ENCODE peak calls at places on chromosomes 12 and 14, in six cellular contexts. P is Peyer's patch; B is neural progenitor cell; V is Caco-2; R is CD8-positive, alpha-beta T cell; X is esophagus squamous epithelium. Q is an unnamed sample.
A peak's percentile ranks its signal among the peaks of the same experiment; 100 is the strongest.

GRCh38 chr12:56189918-56190694 is 823 bp upstream of the SMARCC2 start:
- DNase-seq in X (peak; percentile 26), P (peak; percentile 87), V (peak; percentile 96), B (peak; percentile 88), R (peak; percentile 56), Q (peak; percentile 83)

GRCh38 chr12:47186246-47186645 is 106.5 kb upstream of the AMIGO2 start:
- DNase-seq in B (no peak), V (no peak), X (no peak), R (no peak), P (no peak), Q (no peak)

GRCh38 chr14:33954016-33954598 is 3.2 kb upstream of the EGLN3 start:
- DNase-seq in X (no peak), B (no peak), V (no peak), P (no peak), R (no peak), Q (no peak)

GRCh38 chr12:96189781-96190180 is 4.4 kb upstream of the ELK3 start:
- DNase-seq in P (no peak), X (no peak), V (no peak), B (no peak), R (no peak), Q (no peak)

GRCh38 chr12:50101663-50102062 is 2.1 kb upstream of the GPD1 start:
- DNase-seq in X (no peak), B (peak; percentile 72), P (no peak), R (no peak), V (peak; percentile 57), Q (no peak)

GRCh38 chr12:4779749-4780148 is 59.5 kb downstream of the GALNT8 start:
- DNase-seq in P (no peak), X (no peak), R (no peak), B (peak; percentile 23), V (no peak), Q (no peak)

GRCh38 chr14:74538411-74539391 is 45.1 kb downstream of the ISCA2 start:
- DNase-seq in P (peak; percentile 10), B (no peak), V (no peak), R (no peak), X (no peak), Q (no peak)

GRCh38 chr14:73786942-73787759 is 64.5 kb upstream of the PTGR2 start:
- DNase-seq in P (peak; percentile 85), R (peak; percentile 45), X (no peak), V (peak; percentile 74), B (peak; percentile 83), Q (peak; percentile 82)

GRCh38 chr12:51980051-51980808 is 26.5 kb upstream of the TAMALIN start:
- DNase-seq in V (peak; percentile 82), X (no peak), R (peak; percentile 54), P (peak; percentile 72), B (peak; percentile 72), Q (peak; percentile 83)

GRCh38 chr12:114685869-114686268 is 1.9 kb upstream of the TBX3 start:
- DNase-seq in B (peak; percentile 70), V (no peak), R (no peak), X (no peak), P (no peak), Q (no peak)

GRCh38 chr12:109111775-109112491 is 4.5 kb upstream of the ACACB start:
- DNase-seq in X (no peak), R (peak; percentile 17), B (peak; percentile 63), V (peak; percentile 64), P (peak; percentile 78), Q (peak; percentile 68)

GRCh38 chr12:22687677-22688076 is 62.7 kb downstream of the ETNK1 start:
- DNase-seq in B (no peak), X (no peak), P (no peak), R (no peak), V (no peak), Q (no peak)

GRCh38 chr12:5660271-5660670 is 228.4 kb downstream of the NTF3 start:
- DNase-seq in V (no peak), P (no peak), R (no peak), B (no peak), X (no peak), Q (no peak)

GRCh38 chr14:83873626-83874025 is 1656.3 kb upstream of the FLRT2 start:
- DNase-seq in B (no peak), R (no peak), V (no peak), X (no peak), P (no peak), Q (no peak)

GRCh38 chr12:124752437-124753229 is 111.0 kb downstream of the SCARB1 start:
- DNase-seq in X (no peak), V (no peak), B (no peak), R (no peak), P (no peak), Q (no peak)

GRCh38 chr14:51092965-51093364 is 1.9 kb downstream of the TRIM9 start:
- DNase-seq in X (no peak), P (no peak), V (no peak), R (no peak), B (no peak), Q (no peak)

GRCh38 chr14:68584786-68585185 is 208.1 kb downstream of the ZFP36L1 start:
- DNase-seq in P (no peak), R (no peak), X (no peak), B (no peak), V (no peak), Q (no peak)

GRCh38 chr14:94132285-94132887 is 3.0 kb upstream of the IFI27L2 start:
- DNase-seq in R (peak; percentile 48), B (peak; percentile 80), V (peak; percentile 74), X (no peak), P (no peak), Q (no peak)

GRCh38 chr12:49827351-49828099 is 688 bp downstream of the NCKAP5L start:
- DNase-seq in B (peak; percentile 89), V (peak; percentile 83), R (peak; percentile 16), P (no peak), X (no peak), Q (peak; percentile 76)

GRCh38 chr14:79961197-79961596 is 250.1 kb downstream of the DIO2 start:
- DNase-seq in R (no peak), V (no peak), X (no peak), P (no peak), B (no peak), Q (no peak)

GRCh38 chr14:35458442-35458841 is 53.9 kb upstream of the NFKBIA start:
- DNase-seq in B (no peak), R (no peak), X (no peak), P (no peak), V (no peak), Q (no peak)

GRCh38 chr12:91819132-91819447 is 326.6 kb downstream of the BTG1 start:
- DNase-seq in V (no peak), X (no peak), R (no peak), B (no peak), P (no peak), Q (no peak)

GRCh38 chr12:122830517-122831214 is 4.6 kb upstream of the HIP1R start:
- DNase-seq in R (no peak), P (no peak), X (no peak), B (no peak), V (no peak), Q (no peak)

DNA sequence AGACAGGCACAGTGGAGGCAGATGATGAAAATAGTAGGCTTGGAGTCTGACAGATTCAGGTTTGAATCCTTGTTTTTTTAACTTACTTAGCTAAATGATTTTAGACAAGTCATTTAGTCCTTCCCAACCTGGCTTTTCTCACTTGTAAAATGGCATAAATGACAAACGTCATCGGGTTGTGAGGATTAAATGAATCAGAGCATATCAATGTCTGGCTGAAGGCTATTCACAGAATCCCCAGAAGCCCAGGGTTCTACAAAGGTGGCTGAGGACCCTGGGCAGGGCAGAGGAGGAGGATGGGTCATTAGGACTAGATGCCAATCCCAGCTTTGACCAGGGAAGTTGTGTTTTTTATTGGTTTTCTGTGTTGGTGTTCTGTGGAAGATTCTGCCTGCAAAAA is 7.6 kb upstream of the PTPRB start:
- DNase-seq in R (no peak), B (no peak), X (no peak), V (no peak), P (no peak), Q (no peak)
- H3K4me1 ChIP-seq in R (no peaks in the 10 kb centered on the region), B (peaks cover 9% of the 10 kb centered on the region), X (no peaks in the 10 kb centered on the region), V (peaks cover 11% of the 10 kb centered on the region), P (no peaks in the 10 kb centered on the region), Q (peaks cover 18% of the 10 kb centered on the region)

GRCh38 chr12:26831959-26832816 is 806 bp downstream of the ITPR2 start:
- DNase-seq in B (peak; percentile 66), P (peak; percentile 78), V (peak; percentile 74), X (no peak), R (peak; percentile 53), Q (peak; percentile 76)
- TF ChIP-seq CTCF in B (no peak), P (no peak), V (no peak), X (no peak), R (no peak), Q (no peak)

GRCh38 chr12:20510811-20511210 is 142.5 kb downstream of the PDE3A start:
- DNase-seq in X (no peak), P (no peak), V (no peak), R (no peak), B (no peak), Q (no peak)
- H3K4me1 ChIP-seq in X (no peaks in the 10 kb centered on the region), P (no peaks in the 10 kb centered on the region), V (no peaks in the 10 kb centered on the region), R (no peaks in the 10 kb centered on the region), B (no peaks in the 10 kb centered on the region), Q (no peaks in the 10 kb centered on the region)

DNA sequence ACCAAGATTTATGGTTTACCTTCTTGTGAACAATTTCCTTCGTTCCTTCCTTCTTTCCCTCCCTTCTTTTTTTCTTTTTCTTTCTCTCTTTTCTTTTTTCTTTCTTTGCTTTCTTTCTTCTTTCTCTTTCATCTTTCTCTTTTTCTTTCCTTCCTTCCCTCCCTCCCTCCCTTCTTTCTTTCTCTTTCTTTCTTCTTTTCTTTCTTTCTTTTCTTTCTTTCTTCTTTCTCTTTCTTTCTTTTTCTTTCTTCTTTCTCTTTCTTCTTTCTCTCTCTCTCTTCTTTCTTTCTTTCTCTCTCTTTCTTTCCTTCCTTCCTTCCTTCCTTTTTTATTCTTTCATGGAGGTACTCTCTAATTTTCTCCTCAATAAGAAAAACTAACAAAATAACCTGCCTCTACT is 462.1 kb upstream of the ATP2B1 start:
- DNase-seq in X (no peak), R (no peak), P (no peak), B (no peak), V (no peak), Q (no peak)
- TF ChIP-seq CTCF in X (no peak), R (peak; percentile 23), P (no peak), B (no peak), V (no peak), Q (no peak)

DNA sequence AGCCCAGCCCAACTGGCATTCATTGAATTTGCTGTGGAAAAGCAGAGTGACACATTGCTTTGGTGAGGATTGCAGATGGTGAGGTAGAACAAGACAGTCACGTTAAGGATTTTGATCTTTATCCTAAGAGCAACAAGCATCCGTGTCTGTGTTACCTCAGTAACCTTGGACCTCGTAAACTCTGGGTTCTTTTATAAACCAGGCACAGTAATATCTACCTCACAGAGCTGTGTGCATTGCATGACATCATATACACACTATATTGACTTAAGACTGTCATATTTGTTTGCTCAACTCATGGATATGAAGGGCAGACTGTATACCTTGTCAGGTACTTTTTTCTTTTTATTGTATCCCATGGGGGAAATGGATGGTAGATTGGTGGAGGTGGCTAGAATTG is 156.2 kb downstream of the ETV6 start:
- DNase-seq in B (no peak), P (no peak), X (no peak), V (no peak), R (no peak), Q (no peak)
- H3K4me1 ChIP-seq in B (peaks cover 4% of the 10 kb centered on the region), P (no peaks in the 10 kb centered on the region), X (peaks cover 5% of the 10 kb centered on the region), V (peaks cover 11% of the 10 kb centered on the region), R (no peaks in the 10 kb centered on the region), Q (peaks cover 2% of the 10 kb centered on the region)

DNA sequence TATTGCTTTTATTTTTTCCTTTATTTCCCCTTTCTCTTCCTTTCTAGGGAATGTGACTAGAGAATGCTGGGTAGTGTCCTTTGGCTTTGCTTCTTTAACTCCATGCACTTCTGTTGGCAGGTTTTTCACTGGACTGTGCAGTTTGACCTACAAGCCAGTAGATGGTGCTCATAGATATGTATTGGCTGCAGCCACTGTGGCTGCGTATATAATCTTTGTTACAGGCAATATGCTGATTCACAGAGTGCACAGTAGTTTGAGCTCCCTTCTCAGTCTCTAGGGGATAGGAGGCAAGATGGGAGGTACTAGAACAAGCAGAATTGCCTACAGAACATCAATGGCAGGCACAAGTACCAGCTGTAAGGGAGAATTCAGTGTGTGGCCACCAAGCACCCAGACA is 503.5 kb downstream of the LRFN5 start:
- DNase-seq in B (peak; percentile 55), V (peak; percentile 10), X (no peak), R (no peak), P (no peak), Q (no peak)
- TF ChIP-seq CTCF in B (peak; percentile 64), V (no peak), X (no peak), R (no peak), P (no peak), Q (no peak)